ENCODE peak calls at places on chromosomes 5 and 9, in four cellular contexts. K is GM06990, M is left colon, P is AG10803. U is an unnamed sample.

GRCh38 chr9:72312563-72312962 is 52.4 kb downstream of the ZFAND5 start:
- DNase-seq in P (no peak), K (no peak), M (no peak), U (no peak)

GRCh38 chr5:95746194-95746593 is 15.1 kb downstream of the RHOBTB3 start:
- DNase-seq in P (no peak), K (no peak), M (no peak), U (no peak)

GRCh38 chr5:132060501-132061161 is at the start of gene IL3:
- DNase-seq in K (no peak), P (no peak), M (no peak), U (no peak)

GRCh38 chr5:177089146-177089545 is 2.4 kb downstream of the FGFR4 start:
- DNase-seq in K (no peak), M (no peak), P (peak), U (no peak)

GRCh38 chr9:134983094-134983493 is 65.4 kb upstream of the FCN1 start:
- DNase-seq in M (peak), K (no peak), P (no peak), U (peak)

GRCh38 chr5:38853753-38854470 is 8.1 kb downstream of the OSMR start:
- DNase-seq in K (no peak), P (peak), M (no peak), U (no peak)

GRCh38 chr9:116924462-116925110 is 237.5 kb downstream of the TRIM32 start:
- DNase-seq in P (no peak), K (no peak), M (no peak), U (no peak)

GRCh38 chr9:134957945-134958227 is 40.2 kb upstream of the FCN1 start:
- DNase-seq in M (no peak), P (no peak), K (no peak), U (no peak)

GRCh38 chr5:61394078-61394701 is 62.1 kb downstream of the ZSWIM6 start:
- DNase-seq in K (no peak), M (no peak), P (no peak), U (no peak)

GRCh38 chr5:119276976-119277375 is 78.8 kb upstream of the TNFAIP8 start:
- DNase-seq in K (no peak), M (no peak), P (no peak), U (no peak)

GRCh38 chr5:40676643-40677333 is 2.9 kb upstream of the PTGER4 start:
- DNase-seq in M (no peak), P (peak), K (no peak), U (no peak)

GRCh38 chr5:107809201-107810034 is 138.7 kb upstream of the EFNA5 start:
- DNase-seq in P (peak), K (no peak), M (no peak), U (no peak)

GRCh38 chr9:125663127-125663526 is 43.9 kb downstream of the MAPKAP1 start:
- DNase-seq in K (no peak), M (no peak), P (peak), U (no peak)

GRCh38 chr5:68251804-68252648 is 36.5 kb downstream of the PIK3R1 start:
- DNase-seq in P (peak), M (no peak), K (no peak), U (no peak)

GRCh38 chr5:172505840-172506638 is 51.7 kb upstream of the SH3PXD2B start:
- DNase-seq in P (no peak), M (no peak), K (no peak), U (no peak)

GRCh38 chr9:7298123-7298522 is 501.5 kb downstream of the DMAC1 start:
- DNase-seq in K (peak), P (no peak), M (no peak), U (peak)

U was measured in GM12878.